ENCODE peak calls at places on chromosome 12, in eight cellular contexts. X is K562, L is HCT116, V is GM23338, H is GM12878, W is endothelial cell of umbilical vein, Y is HepG2, F is H1. D is an unnamed sample.
A peak's percentile ranks its signal among the peaks of the same experiment; 100 is the strongest.

GRCh38 chr12:106138646-106139421 is at the start of gene NUAK1:
- DNase-seq in V (peak; percentile 78), H (no peak), X (no peak), F (peak; percentile 83), Y (no peak), W (peak; percentile 86), L (no peak), D (no peak)

GRCh38 chr12:47274725-47275124 is 195.0 kb upstream of the AMIGO2 start:
- DNase-seq in Y (no peak), L (no peak), F (no peak), X (no peak), H (no peak), W (no peak), V (no peak), D (no peak)

GRCh38 chr12:110619534-110619953 is 5.6 kb downstream of the TCTN1 start:
- DNase-seq in X (no peak), L (no peak), V (no peak), W (no peak), F (no peak), Y (no peak), H (peak; percentile 80), D (no peak)

GRCh38 chr12:9699898-9700605 is 30.5 kb downstream of the CLEC2D start:
- DNase-seq in V (no peak), F (no peak), H (no peak), X (no peak), Y (no peak), L (no peak), W (peak; percentile 86), D (no peak)

GRCh38 chr12:6096527-6096926 is 27.9 kb downstream of the VWF start:
- DNase-seq in W (no peak), X (no peak), L (no peak), Y (no peak), H (no peak), V (no peak), F (no peak), D (no peak)

GRCh38 chr12:56299308-56299852 is 750 bp downstream of the CS start:
- DNase-seq in W (no peak), X (peak; percentile 37), F (peak; percentile 46), V (no peak), H (no peak), L (no peak), Y (no peak), D (no peak)

GRCh38 chr12:43648636-43649035 is 96.6 kb upstream of the ADAMTS20 start:
- DNase-seq in W (no peak), Y (no peak), F (no peak), X (no peak), V (no peak), L (no peak), H (no peak), D (no peak)

GRCh38 chr12:2640709-2641108 is 154.1 kb upstream of the FKBP4 start:
- DNase-seq in V (no peak), W (peak; percentile 93), F (no peak), H (no peak), X (no peak), L (peak; percentile 81), Y (no peak), D (no peak)

DNA sequence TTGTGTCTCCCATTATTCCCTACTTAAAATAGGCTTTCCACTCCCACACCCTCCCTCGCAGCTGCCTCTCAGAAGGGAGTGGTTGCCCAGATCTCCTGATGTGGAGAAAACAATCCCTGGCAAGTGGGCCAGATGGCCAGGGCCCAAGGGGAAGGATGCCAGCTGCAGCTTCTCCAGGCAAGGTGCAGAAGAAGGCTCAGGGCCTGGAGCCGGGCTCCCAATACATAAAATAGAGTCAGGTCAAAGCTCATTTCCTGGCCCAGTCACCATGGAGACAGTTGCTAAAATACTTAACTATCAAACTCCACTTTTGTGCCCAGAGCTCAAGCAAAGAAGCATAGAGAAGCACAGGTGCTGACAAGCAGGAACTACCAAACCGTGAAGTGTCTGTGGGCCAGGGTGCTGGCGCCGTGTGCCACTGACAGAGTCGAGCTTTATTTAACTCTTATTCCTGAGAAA is 45.7 kb upstream of the ITPR2 start:
- DNase-seq in H (no peak), L (no peak), F (no peak), W (peak; percentile 93), V (peak; percentile 12), X (no peak), Y (no peak), D (no peak)
- TF ChIP-seq POLR2AphosphoS5 in H (no peak), L (no peak), F (no peak), W (no peak), V (no peak), X (no peak), Y (no peak), D (no peak)

GRCh38 chr12:3704512-3705348 is 48.2 kb downstream of the CRACR2A start:
- DNase-seq in X (no peak), H (no peak), F (no peak), V (no peak), Y (no peak), L (no peak), W (peak; percentile 63), D (no peak)

GRCh38 chr12:3700861-3701260 is 52.0 kb downstream of the CRACR2A start:
- DNase-seq in Y (no peak), W (no peak), F (no peak), V (no peak), H (no peak), X (no peak), L (no peak), D (no peak)

DNA sequence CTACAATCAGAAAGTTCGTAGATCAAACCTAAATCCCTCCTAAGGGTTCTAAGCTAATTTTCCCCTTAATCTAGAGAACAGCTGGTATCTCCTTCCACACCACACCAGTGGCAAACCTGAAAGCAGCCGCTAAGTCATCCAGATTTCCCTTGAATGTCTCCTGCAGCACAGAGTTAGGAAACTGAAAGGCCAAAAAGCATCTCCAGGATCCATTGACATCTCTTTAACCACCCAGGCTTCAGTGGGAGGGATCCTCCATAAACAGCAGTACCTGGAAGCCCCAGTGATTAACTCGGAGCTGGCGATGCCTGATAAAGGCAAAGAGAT is 47.6 kb downstream of the CRACR2A start:
- DNase-seq in X (no peak), F (no peak), L (no peak), H (no peak), Y (no peak), V (no peak), W (no peak), D (no peak)
- H3K4me3 ChIP-seq in X (no peak overlapping the region), F (no peak overlapping the region), L (no peak overlapping the region), H (no peak overlapping the region), Y (no peak overlapping the region), V (no peak overlapping the region), W (no peak overlapping the region), D (no peak overlapping the region)

GRCh38 chr12:53990311-53991076 is 5.5 kb downstream of the HOXC10 start:
- DNase-seq in H (no peak), X (no peak), W (no peak), V (peak; percentile 54), F (no peak), L (no peak), Y (no peak), D (no peak)
- TF ChIP-seq EZH2 in H (no peak), X (no peak), W (no peak), V (peak; percentile 84), F (peak; percentile 94), L (no peak), Y (no peak), D (no peak)

DNA sequence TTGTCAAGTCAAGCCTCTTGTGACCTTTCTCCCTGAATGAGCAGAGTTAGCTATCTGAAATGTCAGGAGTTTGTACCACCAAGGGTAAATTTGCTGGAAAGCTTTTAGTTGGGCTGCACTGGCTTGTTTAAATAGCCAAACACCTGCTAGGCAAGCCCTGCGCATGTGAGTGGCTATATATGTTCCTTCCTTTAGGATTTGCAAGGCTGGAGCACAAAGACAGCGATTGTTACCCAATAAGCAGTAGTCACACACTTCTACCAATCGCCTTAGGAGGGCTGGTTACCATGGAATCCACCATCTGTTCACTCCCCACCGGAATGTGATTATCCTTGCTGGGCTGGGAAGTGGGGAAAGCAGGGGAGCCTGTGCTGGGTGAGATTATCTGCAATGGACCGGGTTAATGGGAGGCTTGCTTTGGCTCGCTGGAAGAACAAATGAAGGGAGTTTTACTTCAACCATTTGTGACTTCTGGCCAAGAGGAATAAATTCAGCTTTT is 102.5 kb downstream of the FGD4 start:
- DNase-seq in X (no peak), F (peak; percentile 76), V (peak; percentile 96), L (no peak), W (peak; percentile 59), H (no peak), Y (peak; percentile 95), D (peak; percentile 82)
- TF ChIP-seq POLR2AphosphoS5 in X (no peak), F (no peak), V (no peak), L (no peak), W (no peak), H (no peak), Y (no peak), D (peak; percentile 42)

GRCh38 chr12:74489543-74489942 is 48.1 kb upstream of the ATXN7L3B start:
- DNase-seq in V (no peak), Y (no peak), W (no peak), X (no peak), L (no peak), H (no peak), F (no peak), D (no peak)

GRCh38 chr12:74491374-74491773 is 46.3 kb upstream of the ATXN7L3B start:
- DNase-seq in Y (no peak), V (no peak), F (no peak), W (no peak), L (no peak), X (no peak), H (no peak), D (no peak)

GRCh38 chr12:74488134-74488533 is 49.5 kb upstream of the ATXN7L3B start:
- DNase-seq in L (no peak), Y (no peak), W (no peak), F (no peak), V (no peak), X (no peak), H (peak; percentile 35), D (no peak)

GRCh38 chr12:74490390-74491064 is 47.1 kb upstream of the ATXN7L3B start:
- DNase-seq in H (peak; percentile 25), F (no peak), V (no peak), X (no peak), L (no peak), W (no peak), Y (no peak), D (no peak)
- H3K4me3 ChIP-seq in H (no peak overlapping the region), F (no peak overlapping the region), V (no peak overlapping the region), X (no peak overlapping the region), L (no peak overlapping the region), W (no peak overlapping the region), Y (no peak overlapping the region), D (no peak overlapping the region)